ENCODE peak calls at places on chromosomes 7 and 10, in four cellular contexts. One of them, this sample, is unnamed.

GRCh38 chr10:19788075-19788686 is 28.1 kb upstream of the PLXDC2 start:
- DNase-seq in H9: no peak
- DNase-seq in neuronal stem cell: peak; percentile 36
- DNase-seq in mesenchymal stem cell: peak; percentile 68
- DNase-seq in this sample: peak; percentile 82

GRCh38 chr7:96013836-96014235 is 241.5 kb downstream of the DYNC1I1 start:
- DNase-seq in neuronal stem cell: no peak
- DNase-seq in H9: no peak
- DNase-seq in mesenchymal stem cell: no peak
- DNase-seq in this sample: no peak

GRCh38 chr7:143979999-143980398 is 20.1 kb upstream of the OR6B1 start:
- DNase-seq in neuronal stem cell: no peak
- DNase-seq in mesenchymal stem cell: no peak
- DNase-seq in H9: no peak
- DNase-seq in this sample: no peak

GRCh38 chr7:28086198-28086597 is 94.4 kb downstream of the JAZF1 start:
- DNase-seq in neuronal stem cell: no peak
- DNase-seq in H9: no peak
- DNase-seq in mesenchymal stem cell: no peak
- DNase-seq in this sample: no peak

GRCh38 chr10:62543566-62543965 is 169.4 kb downstream of the ZNF365 start:
- DNase-seq in mesenchymal stem cell: no peak
- DNase-seq in H9: no peak
- DNase-seq in neuronal stem cell: no peak
- DNase-seq in this sample: no peak

GRCh38 chr10:14604181-14605142 is 170.2 kb downstream of the FAM107B start:
- DNase-seq in H9: peak; percentile 45
- DNase-seq in mesenchymal stem cell: peak; percentile 73
- DNase-seq in neuronal stem cell: peak; percentile 78
- DNase-seq in this sample: peak; percentile 86

GRCh38 chr10:72080042-72081035 is 8.0 kb downstream of the SPOCK2 start:
- DNase-seq in neuronal stem cell: no peak
- DNase-seq in H9: no peak
- DNase-seq in mesenchymal stem cell: no peak
- DNase-seq in this sample: peak; percentile 83

GRCh38 chr7:69610675-69611037 is 12.4 kb downstream of the AUTS2 start:
- DNase-seq in neuronal stem cell: no peak
- DNase-seq in mesenchymal stem cell: no peak
- DNase-seq in H9: no peak
- DNase-seq in this sample: no peak

GRCh38 chr7:92840309-92840708 is 3.9 kb upstream of the CDK6 start:
- DNase-seq in mesenchymal stem cell: no peak
- DNase-seq in H9: no peak
- DNase-seq in neuronal stem cell: no peak
- DNase-seq in this sample: no peak

GRCh38 chr7:35036361-35037171 is 719 bp downstream of the DPY19L1 start:
- DNase-seq in H9: peak; percentile 64
- DNase-seq in mesenchymal stem cell: peak; percentile 78
- DNase-seq in neuronal stem cell: peak; percentile 60
- DNase-seq in this sample: peak; percentile 81

GRCh38 chr10:86085686-86086085 is 280.9 kb downstream of the GRID1 start:
- DNase-seq in neuronal stem cell: no peak
- DNase-seq in H9: peak; percentile 8
- DNase-seq in mesenchymal stem cell: no peak
- DNase-seq in this sample: no peak

GRCh38 chr10:110666673-110667072 is 22.5 kb downstream of the RBM20 start:
- DNase-seq in H9: no peak
- DNase-seq in neuronal stem cell: no peak
- DNase-seq in mesenchymal stem cell: no peak
- DNase-seq in this sample: no peak

GRCh38 chr10:87860156-87860795 is 3.1 kb downstream of the KLLN start:
- DNase-seq in H9: no peak
- DNase-seq in neuronal stem cell: no peak
- DNase-seq in mesenchymal stem cell: peak; percentile 81
- DNase-seq in this sample: peak; percentile 50

GRCh38 chr7:111735661-111736323 is 173.5 kb upstream of the IMMP2L start:
- DNase-seq in neuronal stem cell: peak; percentile 64
- DNase-seq in H9: peak; percentile 51
- DNase-seq in mesenchymal stem cell: peak; percentile 79
- DNase-seq in this sample: peak; percentile 92

GRCh38 chr7:110841840-110842579 is 248.9 kb upstream of the LRRN3 start:
- DNase-seq in H9: no peak
- DNase-seq in mesenchymal stem cell: no peak
- DNase-seq in neuronal stem cell: no peak
- DNase-seq in this sample: no peak

GRCh38 chr10:113477451-113477850 is 75.4 kb upstream of the HABP2 start:
- DNase-seq in mesenchymal stem cell: no peak
- DNase-seq in neuronal stem cell: no peak
- DNase-seq in H9: no peak
- DNase-seq in this sample: no peak

GRCh38 chr7:121085922-121086321 is 97.4 kb downstream of the CPED1 start:
- DNase-seq in mesenchymal stem cell: peak; percentile 48
- DNase-seq in neuronal stem cell: no peak
- DNase-seq in H9: no peak
- DNase-seq in this sample: peak; percentile 39

GRCh38 chr7:464712-465461 is 54.8 kb downstream of the PDGFA start:
- DNase-seq in mesenchymal stem cell: peak; percentile 86
- DNase-seq in H9: no peak
- DNase-seq in neuronal stem cell: no peak
- DNase-seq in this sample: peak; percentile 7

GRCh38 chr10:79274279-79275104 is 72.8 kb upstream of the PPIF start:
- DNase-seq in H9: no peak
- DNase-seq in neuronal stem cell: no peak
- DNase-seq in mesenchymal stem cell: peak; percentile 81
- DNase-seq in this sample: peak; percentile 94

GRCh38 chr7:148883233-148884048 is 650 bp downstream of the EZH2 start:
- DNase-seq in neuronal stem cell: peak; percentile 44
- DNase-seq in H9: no peak
- DNase-seq in mesenchymal stem cell: peak; percentile 40
- DNase-seq in this sample: no peak

DNA sequence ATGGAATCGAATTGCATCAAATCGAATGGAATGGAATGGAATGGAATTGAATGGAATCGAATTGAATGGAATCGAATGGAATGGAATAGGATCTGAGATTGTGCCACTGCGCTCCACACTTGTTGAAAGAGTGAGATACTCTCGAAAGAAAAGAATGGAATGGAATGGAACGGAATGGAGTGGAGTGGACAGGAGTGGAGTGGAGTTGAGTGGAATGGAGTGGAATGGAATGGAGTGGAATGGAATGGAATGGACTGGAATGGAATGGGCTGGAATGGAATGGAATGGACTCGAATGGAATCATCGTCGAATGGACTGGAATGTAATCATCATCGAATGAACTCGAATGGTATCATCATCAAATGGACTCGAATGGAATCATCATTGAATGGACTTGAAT is 38.0 kb downstream of the ZNF716 start:
- DNase-seq in mesenchymal stem cell: no peak
- DNase-seq in H9: no peak
- DNase-seq in neuronal stem cell: no peak
- DNase-seq in this sample: no peak
- H3K9me3 ChIP-seq in mesenchymal stem cell: peaks cover 75% of the 10 kb centered on the region
- H3K9me3 ChIP-seq in H9: peaks cover 85% of the 10 kb centered on the region
- H3K9me3 ChIP-seq in neuronal stem cell: peaks cover 25% of the 10 kb centered on the region
- H3K9me3 ChIP-seq in this sample: peaks cover 42% of the 10 kb centered on the region

GRCh38 chr10:3425713-3426112 is 253.1 kb upstream of the PITRM1 start:
- DNase-seq in neuronal stem cell: no peak
- DNase-seq in H9: no peak
- DNase-seq in mesenchymal stem cell: no peak
- DNase-seq in this sample: no peak
- H3K4ac ChIP-seq in neuronal stem cell: no peak overlapping the region
- H3K4ac ChIP-seq in H9: no peak overlapping the region
- H3K4ac ChIP-seq in mesenchymal stem cell: peak overlapping the region; percentile 97
- H3K4ac ChIP-seq in this sample: no peak overlapping the region

DNA sequence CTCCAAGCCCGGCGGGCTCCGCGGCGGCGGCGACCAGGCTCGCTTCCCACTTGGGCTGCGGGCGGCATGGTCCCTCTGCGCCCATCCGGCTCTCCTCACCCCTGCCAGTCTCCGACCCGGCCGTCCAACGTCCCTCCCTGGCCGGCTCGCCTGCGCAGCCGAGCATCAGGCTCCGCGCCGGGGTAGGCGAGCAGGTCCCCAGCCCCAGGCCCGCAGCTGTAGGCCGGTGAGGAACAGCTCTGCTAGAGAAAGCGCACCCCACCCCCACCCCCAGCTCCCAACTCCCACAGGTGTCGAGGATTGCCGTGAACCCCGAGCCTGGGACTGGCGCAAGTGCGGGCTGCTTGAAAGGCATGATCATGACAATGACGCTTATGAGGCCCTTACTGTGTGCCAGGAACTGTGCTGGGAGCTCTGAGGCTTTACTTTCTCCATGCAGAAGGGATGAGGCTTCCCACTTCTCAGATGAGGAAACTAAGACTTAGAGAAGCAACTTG is 20.8 kb upstream of the PAX2 start:
- DNase-seq in H9: no peak
- DNase-seq in neuronal stem cell: no peak
- DNase-seq in mesenchymal stem cell: no peak
- DNase-seq in this sample: no peak
- H3K27me3 ChIP-seq in H9: peaks cover 77% of the 10 kb centered on the region
- H3K27me3 ChIP-seq in neuronal stem cell: peaks cover 21% of the 10 kb centered on the region
- H3K27me3 ChIP-seq in mesenchymal stem cell: peaks cover 78% of the 10 kb centered on the region
- H3K27me3 ChIP-seq in this sample: peaks cover 64% of the 10 kb centered on the region

GRCh38 chr7:153628825-153629224 is 423.4 kb upstream of the DPP6 start:
- DNase-seq in mesenchymal stem cell: no peak
- DNase-seq in H9: no peak
- DNase-seq in neuronal stem cell: no peak
- DNase-seq in this sample: no peak
- H3K9me3 ChIP-seq in mesenchymal stem cell: peaks cover 14% of the 10 kb centered on the region
- H3K9me3 ChIP-seq in H9: no peaks in the 10 kb centered on the region
- H3K9me3 ChIP-seq in neuronal stem cell: no peaks in the 10 kb centered on the region
- H3K9me3 ChIP-seq in this sample: no peaks in the 10 kb centered on the region

GRCh38 chr10:29649561-29650551 is 15.1 kb upstream of the SVIL start:
- DNase-seq in mesenchymal stem cell: peak; percentile 65
- DNase-seq in H9: no peak
- DNase-seq in neuronal stem cell: no peak
- DNase-seq in this sample: no peak
- H3K4ac ChIP-seq in mesenchymal stem cell: no peak overlapping the region
- H3K4ac ChIP-seq in H9: no peak overlapping the region
- H3K4ac ChIP-seq in neuronal stem cell: no peak overlapping the region
- H3K4ac ChIP-seq in this sample: no peak overlapping the region

DNA sequence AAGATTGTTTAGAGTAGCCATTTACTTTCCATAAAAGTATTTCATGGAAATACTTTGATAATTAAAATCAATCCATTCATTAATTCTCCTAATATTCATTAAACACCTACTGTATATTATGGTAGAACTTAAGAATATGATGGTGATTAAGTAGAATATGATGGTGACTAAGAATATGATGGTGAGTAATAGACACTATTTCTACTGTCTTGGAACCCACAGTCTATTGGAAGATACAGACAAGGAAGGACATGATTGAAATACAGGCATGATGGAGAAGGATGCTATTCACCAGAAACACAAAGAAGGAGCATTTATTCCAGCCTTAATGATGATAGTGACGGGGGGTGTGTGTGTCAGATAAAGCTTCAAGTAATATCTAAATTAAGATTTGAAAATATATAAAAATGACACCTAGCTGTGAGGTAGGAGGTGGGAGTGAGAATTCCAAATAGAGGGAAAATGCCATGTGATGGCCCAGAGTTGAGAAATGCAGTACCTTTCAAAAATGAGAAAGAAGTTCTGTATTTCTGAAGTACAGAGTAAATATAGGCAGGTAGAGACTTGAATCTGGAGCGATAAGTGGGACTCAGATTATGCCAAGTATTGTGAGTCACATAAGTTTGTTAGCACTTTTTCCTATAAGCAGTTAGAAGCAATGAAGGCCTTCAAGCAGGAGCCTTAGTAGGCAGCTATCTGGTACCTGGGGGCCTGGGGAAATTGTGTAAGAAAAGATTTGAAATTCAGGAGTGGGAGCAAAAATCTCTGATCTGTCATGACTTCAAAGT is 12.5 kb upstream of the CDK13 start:
- DNase-seq in mesenchymal stem cell: no peak
- DNase-seq in neuronal stem cell: no peak
- DNase-seq in H9: no peak
- DNase-seq in this sample: no peak
- H3K27me3 ChIP-seq in mesenchymal stem cell: no peaks in the 10 kb centered on the region
- H3K27me3 ChIP-seq in neuronal stem cell: no peaks in the 10 kb centered on the region
- H3K27me3 ChIP-seq in H9: no peaks in the 10 kb centered on the region
- H3K27me3 ChIP-seq in this sample: no peaks in the 10 kb centered on the region

GRCh38 chr7:158520825-158521224 is 66.8 kb downstream of the PTPRN2 start:
- DNase-seq in mesenchymal stem cell: no peak
- DNase-seq in H9: no peak
- DNase-seq in neuronal stem cell: no peak
- DNase-seq in this sample: no peak
- H3K9me3 ChIP-seq in mesenchymal stem cell: peaks cover 6% of the 10 kb centered on the region
- H3K9me3 ChIP-seq in H9: peaks cover 12% of the 10 kb centered on the region
- H3K9me3 ChIP-seq in neuronal stem cell: peaks cover 10% of the 10 kb centered on the region
- H3K9me3 ChIP-seq in this sample: peaks cover 29% of the 10 kb centered on the region

GRCh38 chr10:35575640-35576039 is 29.5 kb upstream of the GJD4 start:
- DNase-seq in neuronal stem cell: no peak
- DNase-seq in mesenchymal stem cell: no peak
- DNase-seq in H9: no peak
- DNase-seq in this sample: no peak
- H3K4ac ChIP-seq in neuronal stem cell: no peak overlapping the region
- H3K4ac ChIP-seq in mesenchymal stem cell: no peak overlapping the region
- H3K4ac ChIP-seq in H9: no peak overlapping the region
- H3K4ac ChIP-seq in this sample: no peak overlapping the region

This sample was measured in trophoblast cell.